ENCODE peak calls at places on chromosomes 5 and 9, in six cellular contexts. One of them, this sample, is unnamed.

GRCh38 chr5:51099173-51099853 is 283.9 kb upstream of the ISL1 start:
- DNase-seq in GM13976: no peak
- DNase-seq in Right ventricle myocardium inferior: no peak
- DNase-seq in naive B cell: no peak
- DNase-seq in stimulated activated naive CD8-positive, alpha-beta T cell treated with anti-CD3 and anti-CD28 coated beads, Interleukin-15, Interleukin-2, amounts not matched to agents 100 U/mL and 50 U/mL, for 24 hours: no peak
- DNase-seq in B cell: no peak
- DNase-seq in this sample: no peak

GRCh38 chr5:168765220-168766037 is 186.3 kb upstream of the PANK3 start:
- DNase-seq in GM13976: no peak
- DNase-seq in Right ventricle myocardium inferior: no peak
- DNase-seq in naive B cell: no peak
- DNase-seq in stimulated activated naive CD8-positive, alpha-beta T cell treated with anti-CD3 and anti-CD28 coated beads, Interleukin-15, Interleukin-2, amounts not matched to agents 100 U/mL and 50 U/mL, for 24 hours: no peak
- DNase-seq in B cell: no peak
- DNase-seq in this sample: no peak

GRCh38 chr5:7747728-7748127 is 103.2 kb downstream of the CFAP90 start:
- DNase-seq in GM13976: no peak
- DNase-seq in Right ventricle myocardium inferior: no peak
- DNase-seq in naive B cell: no peak
- DNase-seq in stimulated activated naive CD8-positive, alpha-beta T cell treated with anti-CD3 and anti-CD28 coated beads, Interleukin-15, Interleukin-2, amounts not matched to agents 100 U/mL and 50 U/mL, for 24 hours: no peak
- DNase-seq in B cell: no peak
- DNase-seq in this sample: no peak

GRCh38 chr5:10633271-10634049 is 69.6 kb downstream of the ANKRD33B start:
- DNase-seq in GM13976: no peak
- DNase-seq in Right ventricle myocardium inferior: peak
- DNase-seq in naive B cell: peak
- DNase-seq in stimulated activated naive CD8-positive, alpha-beta T cell treated with anti-CD3 and anti-CD28 coated beads, Interleukin-15, Interleukin-2, amounts not matched to agents 100 U/mL and 50 U/mL, for 24 hours: peak
- DNase-seq in B cell: no peak
- DNase-seq in this sample: no peak

GRCh38 chr5:76855961-76856360 is 6.1 kb downstream of the S100Z start:
- DNase-seq in GM13976: no peak
- DNase-seq in Right ventricle myocardium inferior: no peak
- DNase-seq in naive B cell: peak
- DNase-seq in stimulated activated naive CD8-positive, alpha-beta T cell treated with anti-CD3 and anti-CD28 coated beads, Interleukin-15, Interleukin-2, amounts not matched to agents 100 U/mL and 50 U/mL, for 24 hours: peak
- DNase-seq in B cell: peak
- DNase-seq in this sample: no peak

GRCh38 chr5:123203105-123203794 is 114.2 kb downstream of the PRDM6 start:
- DNase-seq in GM13976: no peak
- DNase-seq in Right ventricle myocardium inferior: no peak
- DNase-seq in naive B cell: no peak
- DNase-seq in stimulated activated naive CD8-positive, alpha-beta T cell treated with anti-CD3 and anti-CD28 coated beads, Interleukin-15, Interleukin-2, amounts not matched to agents 100 U/mL and 50 U/mL, for 24 hours: no peak
- DNase-seq in B cell: no peak
- DNase-seq in this sample: no peak

GRCh38 chr9:135526730-135527571 is 5.7 kb downstream of the LCN1 start:
- DNase-seq in GM13976: no peak
- DNase-seq in Right ventricle myocardium inferior: no peak
- DNase-seq in naive B cell: no peak
- DNase-seq in stimulated activated naive CD8-positive, alpha-beta T cell treated with anti-CD3 and anti-CD28 coated beads, Interleukin-15, Interleukin-2, amounts not matched to agents 100 U/mL and 50 U/mL, for 24 hours: no peak
- DNase-seq in B cell: no peak
- DNase-seq in this sample: no peak

GRCh38 chr9:112754578-112754977 is 4.0 kb downstream of the SNX30 start:
- DNase-seq in GM13976: peak
- DNase-seq in Right ventricle myocardium inferior: no peak
- DNase-seq in naive B cell: no peak
- DNase-seq in stimulated activated naive CD8-positive, alpha-beta T cell treated with anti-CD3 and anti-CD28 coated beads, Interleukin-15, Interleukin-2, amounts not matched to agents 100 U/mL and 50 U/mL, for 24 hours: peak
- DNase-seq in B cell: no peak
- DNase-seq in this sample: peak

GRCh38 chr5:72447751-72448150 is 59.5 kb downstream of the ZNF366 start:
- DNase-seq in GM13976: no peak
- DNase-seq in Right ventricle myocardium inferior: no peak
- DNase-seq in naive B cell: no peak
- DNase-seq in stimulated activated naive CD8-positive, alpha-beta T cell treated with anti-CD3 and anti-CD28 coated beads, Interleukin-15, Interleukin-2, amounts not matched to agents 100 U/mL and 50 U/mL, for 24 hours: no peak
- DNase-seq in B cell: no peak
- DNase-seq in this sample: no peak

GRCh38 chr5:139014726-139015125 is 139.6 kb upstream of the LRRTM2 start:
- DNase-seq in GM13976: no peak
- DNase-seq in Right ventricle myocardium inferior: no peak
- DNase-seq in naive B cell: no peak
- DNase-seq in stimulated activated naive CD8-positive, alpha-beta T cell treated with anti-CD3 and anti-CD28 coated beads, Interleukin-15, Interleukin-2, amounts not matched to agents 100 U/mL and 50 U/mL, for 24 hours: no peak
- DNase-seq in B cell: no peak
- DNase-seq in this sample: no peak

GRCh38 chr9:28539432-28539831 is 966.2 kb upstream of the C9orf72 start:
- DNase-seq in GM13976: no peak
- DNase-seq in Right ventricle myocardium inferior: no peak
- DNase-seq in naive B cell: no peak
- DNase-seq in stimulated activated naive CD8-positive, alpha-beta T cell treated with anti-CD3 and anti-CD28 coated beads, Interleukin-15, Interleukin-2, amounts not matched to agents 100 U/mL and 50 U/mL, for 24 hours: no peak
- DNase-seq in B cell: no peak
- DNase-seq in this sample: no peak

GRCh38 chr5:33300209-33300742 is 140.5 kb upstream of the TARS1 start:
- DNase-seq in GM13976: peak
- DNase-seq in Right ventricle myocardium inferior: no peak
- DNase-seq in naive B cell: peak
- DNase-seq in stimulated activated naive CD8-positive, alpha-beta T cell treated with anti-CD3 and anti-CD28 coated beads, Interleukin-15, Interleukin-2, amounts not matched to agents 100 U/mL and 50 U/mL, for 24 hours: no peak
- DNase-seq in B cell: no peak
- DNase-seq in this sample: peak

GRCh38 chr5:18112066-18112465 is 477.8 kb downstream of the TAF11L14 start:
- DNase-seq in GM13976: no peak
- DNase-seq in Right ventricle myocardium inferior: no peak
- DNase-seq in naive B cell: no peak
- DNase-seq in stimulated activated naive CD8-positive, alpha-beta T cell treated with anti-CD3 and anti-CD28 coated beads, Interleukin-15, Interleukin-2, amounts not matched to agents 100 U/mL and 50 U/mL, for 24 hours: no peak
- DNase-seq in B cell: no peak
- DNase-seq in this sample: no peak

GRCh38 chr5:176741566-176742211 is 68.7 kb upstream of the UNC5A start:
- DNase-seq in GM13976: peak
- DNase-seq in Right ventricle myocardium inferior: no peak
- DNase-seq in naive B cell: no peak
- DNase-seq in stimulated activated naive CD8-positive, alpha-beta T cell treated with anti-CD3 and anti-CD28 coated beads, Interleukin-15, Interleukin-2, amounts not matched to agents 100 U/mL and 50 U/mL, for 24 hours: no peak
- DNase-seq in B cell: no peak
- DNase-seq in this sample: no peak

GRCh38 chr5:145803072-145803471 is 32.1 kb downstream of the PRELID2 start:
- DNase-seq in GM13976: no peak
- DNase-seq in Right ventricle myocardium inferior: no peak
- DNase-seq in naive B cell: no peak
- DNase-seq in stimulated activated naive CD8-positive, alpha-beta T cell treated with anti-CD3 and anti-CD28 coated beads, Interleukin-15, Interleukin-2, amounts not matched to agents 100 U/mL and 50 U/mL, for 24 hours: no peak
- DNase-seq in B cell: no peak
- DNase-seq in this sample: no peak

GRCh38 chr9:129575818-129576217 is 45.1 kb downstream of the C9orf50 start:
- DNase-seq in GM13976: no peak
- DNase-seq in Right ventricle myocardium inferior: peak
- DNase-seq in naive B cell: no peak
- DNase-seq in stimulated activated naive CD8-positive, alpha-beta T cell treated with anti-CD3 and anti-CD28 coated beads, Interleukin-15, Interleukin-2, amounts not matched to agents 100 U/mL and 50 U/mL, for 24 hours: no peak
- DNase-seq in B cell: no peak
- DNase-seq in this sample: no peak

GRCh38 chr5:130189961-130190360 is 285.7 kb downstream of the CHSY3 start:
- DNase-seq in GM13976: no peak
- DNase-seq in Right ventricle myocardium inferior: no peak
- DNase-seq in naive B cell: no peak
- DNase-seq in stimulated activated naive CD8-positive, alpha-beta T cell treated with anti-CD3 and anti-CD28 coated beads, Interleukin-15, Interleukin-2, amounts not matched to agents 100 U/mL and 50 U/mL, for 24 hours: no peak
- DNase-seq in B cell: no peak
- DNase-seq in this sample: no peak

GRCh38 chr9:117063721-117064471 is 351.0 kb downstream of the ASTN2 start:
- DNase-seq in GM13976: no peak
- DNase-seq in Right ventricle myocardium inferior: no peak
- DNase-seq in naive B cell: no peak
- DNase-seq in stimulated activated naive CD8-positive, alpha-beta T cell treated with anti-CD3 and anti-CD28 coated beads, Interleukin-15, Interleukin-2, amounts not matched to agents 100 U/mL and 50 U/mL, for 24 hours: no peak
- DNase-seq in B cell: no peak
- DNase-seq in this sample: no peak

GRCh38 chr5:80105698-80106439 is 70.7 kb downstream of the THBS4 start:
- DNase-seq in GM13976: no peak
- DNase-seq in Right ventricle myocardium inferior: no peak
- DNase-seq in naive B cell: no peak
- DNase-seq in stimulated activated naive CD8-positive, alpha-beta T cell treated with anti-CD3 and anti-CD28 coated beads, Interleukin-15, Interleukin-2, amounts not matched to agents 100 U/mL and 50 U/mL, for 24 hours: no peak
- DNase-seq in B cell: no peak
- DNase-seq in this sample: no peak

GRCh38 chr9:122785269-122785668 is 3.5 kb upstream of the OR5C1 start:
- DNase-seq in GM13976: no peak
- DNase-seq in Right ventricle myocardium inferior: no peak
- DNase-seq in naive B cell: no peak
- DNase-seq in stimulated activated naive CD8-positive, alpha-beta T cell treated with anti-CD3 and anti-CD28 coated beads, Interleukin-15, Interleukin-2, amounts not matched to agents 100 U/mL and 50 U/mL, for 24 hours: no peak
- DNase-seq in B cell: no peak
- DNase-seq in this sample: no peak

GRCh38 chr5:120055858-120056257 is 408.2 kb upstream of the PRR16 start:
- DNase-seq in GM13976: no peak
- DNase-seq in Right ventricle myocardium inferior: no peak
- DNase-seq in naive B cell: no peak
- DNase-seq in stimulated activated naive CD8-positive, alpha-beta T cell treated with anti-CD3 and anti-CD28 coated beads, Interleukin-15, Interleukin-2, amounts not matched to agents 100 U/mL and 50 U/mL, for 24 hours: no peak
- DNase-seq in B cell: no peak
- DNase-seq in this sample: peak

GRCh38 chr5:179839328-179840256 is 18.9 kb downstream of the SQSTM1 start:
- DNase-seq in GM13976: no peak
- DNase-seq in Right ventricle myocardium inferior: peak
- DNase-seq in naive B cell: no peak
- DNase-seq in stimulated activated naive CD8-positive, alpha-beta T cell treated with anti-CD3 and anti-CD28 coated beads, Interleukin-15, Interleukin-2, amounts not matched to agents 100 U/mL and 50 U/mL, for 24 hours: no peak
- DNase-seq in B cell: no peak
- DNase-seq in this sample: no peak

GRCh38 chr5:111439473-111440075 is 72.8 kb downstream of the STARD4 start:
- DNase-seq in GM13976: no peak
- DNase-seq in Right ventricle myocardium inferior: no peak
- DNase-seq in naive B cell: no peak
- DNase-seq in stimulated activated naive CD8-positive, alpha-beta T cell treated with anti-CD3 and anti-CD28 coated beads, Interleukin-15, Interleukin-2, amounts not matched to agents 100 U/mL and 50 U/mL, for 24 hours: no peak
- DNase-seq in B cell: no peak
- DNase-seq in this sample: no peak

GRCh38 chr5:33229216-33229615 is 211.5 kb upstream of the TARS1 start:
- DNase-seq in GM13976: no peak
- DNase-seq in Right ventricle myocardium inferior: no peak
- DNase-seq in naive B cell: no peak
- DNase-seq in stimulated activated naive CD8-positive, alpha-beta T cell treated with anti-CD3 and anti-CD28 coated beads, Interleukin-15, Interleukin-2, amounts not matched to agents 100 U/mL and 50 U/mL, for 24 hours: no peak
- DNase-seq in B cell: no peak
- DNase-seq in this sample: no peak

GRCh38 chr9:113533335-113534225 is 70.1 kb downstream of the RGS3 start:
- DNase-seq in GM13976: no peak
- DNase-seq in Right ventricle myocardium inferior: no peak
- DNase-seq in naive B cell: no peak
- DNase-seq in stimulated activated naive CD8-positive, alpha-beta T cell treated with anti-CD3 and anti-CD28 coated beads, Interleukin-15, Interleukin-2, amounts not matched to agents 100 U/mL and 50 U/mL, for 24 hours: no peak
- DNase-seq in B cell: no peak
- DNase-seq in this sample: no peak

GRCh38 chr9:76292246-76292645 is 102.0 kb downstream of the RFK start:
- DNase-seq in GM13976: no peak
- DNase-seq in Right ventricle myocardium inferior: no peak
- DNase-seq in naive B cell: no peak
- DNase-seq in stimulated activated naive CD8-positive, alpha-beta T cell treated with anti-CD3 and anti-CD28 coated beads, Interleukin-15, Interleukin-2, amounts not matched to agents 100 U/mL and 50 U/mL, for 24 hours: no peak
- DNase-seq in B cell: no peak
- DNase-seq in this sample: no peak

GRCh38 chr9:33106827-33107621 is 30.6 kb upstream of the SMU1 start:
- DNase-seq in GM13976: no peak
- DNase-seq in Right ventricle myocardium inferior: no peak
- DNase-seq in naive B cell: no peak
- DNase-seq in stimulated activated naive CD8-positive, alpha-beta T cell treated with anti-CD3 and anti-CD28 coated beads, Interleukin-15, Interleukin-2, amounts not matched to agents 100 U/mL and 50 U/mL, for 24 hours: no peak
- DNase-seq in B cell: no peak
- DNase-seq in this sample: no peak

GRCh38 chr9:6777218-6777902 is 19.6 kb downstream of the KDM4C start:
- DNase-seq in GM13976: peak
- DNase-seq in Right ventricle myocardium inferior: no peak
- DNase-seq in naive B cell: peak
- DNase-seq in stimulated activated naive CD8-positive, alpha-beta T cell treated with anti-CD3 and anti-CD28 coated beads, Interleukin-15, Interleukin-2, amounts not matched to agents 100 U/mL and 50 U/mL, for 24 hours: no peak
- DNase-seq in B cell: no peak
- DNase-seq in this sample: no peak

GRCh38 chr5:179274321-179275315 is 70.6 kb downstream of the ADAMTS2 start:
- DNase-seq in GM13976: no peak
- DNase-seq in Right ventricle myocardium inferior: peak
- DNase-seq in naive B cell: no peak
- DNase-seq in stimulated activated naive CD8-positive, alpha-beta T cell treated with anti-CD3 and anti-CD28 coated beads, Interleukin-15, Interleukin-2, amounts not matched to agents 100 U/mL and 50 U/mL, for 24 hours: no peak
- DNase-seq in B cell: peak
- DNase-seq in this sample: no peak

GRCh38 chr5:42366051-42366450 is 57.2 kb upstream of the GHR start:
- DNase-seq in GM13976: peak
- DNase-seq in Right ventricle myocardium inferior: no peak
- DNase-seq in naive B cell: no peak
- DNase-seq in stimulated activated naive CD8-positive, alpha-beta T cell treated with anti-CD3 and anti-CD28 coated beads, Interleukin-15, Interleukin-2, amounts not matched to agents 100 U/mL and 50 U/mL, for 24 hours: no peak
- DNase-seq in B cell: no peak
- DNase-seq in this sample: no peak

GRCh38 chr5:172945151-172945550 is 14.1 kb upstream of the RPL26L1 start:
- DNase-seq in GM13976: no peak
- DNase-seq in Right ventricle myocardium inferior: no peak
- DNase-seq in naive B cell: no peak
- DNase-seq in stimulated activated naive CD8-positive, alpha-beta T cell treated with anti-CD3 and anti-CD28 coated beads, Interleukin-15, Interleukin-2, amounts not matched to agents 100 U/mL and 50 U/mL, for 24 hours: no peak
- DNase-seq in B cell: no peak
- DNase-seq in this sample: no peak

GRCh38 chr9:126374366-126374781 is 47.7 kb downstream of the MVB12B start:
- DNase-seq in GM13976: no peak
- DNase-seq in Right ventricle myocardium inferior: no peak
- DNase-seq in naive B cell: no peak
- DNase-seq in stimulated activated naive CD8-positive, alpha-beta T cell treated with anti-CD3 and anti-CD28 coated beads, Interleukin-15, Interleukin-2, amounts not matched to agents 100 U/mL and 50 U/mL, for 24 hours: no peak
- DNase-seq in B cell: no peak
- DNase-seq in this sample: no peak

GRCh38 chr9:69186841-69187611 is 12.9 kb downstream of the TJP2 start:
- DNase-seq in GM13976: no peak
- DNase-seq in Right ventricle myocardium inferior: no peak
- DNase-seq in naive B cell: no peak
- DNase-seq in stimulated activated naive CD8-positive, alpha-beta T cell treated with anti-CD3 and anti-CD28 coated beads, Interleukin-15, Interleukin-2, amounts not matched to agents 100 U/mL and 50 U/mL, for 24 hours: no peak
- DNase-seq in B cell: no peak
- DNase-seq in this sample: no peak

GRCh38 chr5:180623411-180623834 is 26.0 kb downstream of the FLT4 start:
- DNase-seq in GM13976: no peak
- DNase-seq in Right ventricle myocardium inferior: no peak
- DNase-seq in naive B cell: no peak
- DNase-seq in stimulated activated naive CD8-positive, alpha-beta T cell treated with anti-CD3 and anti-CD28 coated beads, Interleukin-15, Interleukin-2, amounts not matched to agents 100 U/mL and 50 U/mL, for 24 hours: no peak
- DNase-seq in B cell: no peak
- DNase-seq in this sample: no peak

GRCh38 chr9:93464876-93465275 is 11.5 kb upstream of the FAM120AOS start:
- DNase-seq in GM13976: no peak
- DNase-seq in Right ventricle myocardium inferior: no peak
- DNase-seq in naive B cell: no peak
- DNase-seq in stimulated activated naive CD8-positive, alpha-beta T cell treated with anti-CD3 and anti-CD28 coated beads, Interleukin-15, Interleukin-2, amounts not matched to agents 100 U/mL and 50 U/mL, for 24 hours: no peak
- DNase-seq in B cell: no peak
- DNase-seq in this sample: no peak

GRCh38 chr9:31243386-31243785 is 1141.1 kb upstream of the ACO1 start:
- DNase-seq in GM13976: no peak
- DNase-seq in Right ventricle myocardium inferior: no peak
- DNase-seq in naive B cell: no peak
- DNase-seq in stimulated activated naive CD8-positive, alpha-beta T cell treated with anti-CD3 and anti-CD28 coated beads, Interleukin-15, Interleukin-2, amounts not matched to agents 100 U/mL and 50 U/mL, for 24 hours: no peak
- DNase-seq in B cell: no peak
- DNase-seq in this sample: no peak

GRCh38 chr5:38258319-38259061 is at the start of gene EGFLAM:
- DNase-seq in GM13976: peak
- DNase-seq in Right ventricle myocardium inferior: no peak
- DNase-seq in naive B cell: no peak
- DNase-seq in stimulated activated naive CD8-positive, alpha-beta T cell treated with anti-CD3 and anti-CD28 coated beads, Interleukin-15, Interleukin-2, amounts not matched to agents 100 U/mL and 50 U/mL, for 24 hours: peak
- DNase-seq in B cell: no peak
- DNase-seq in this sample: no peak

GRCh38 chr9:94159069-94159915 is 75.0 kb downstream of the PTPDC1 start:
- DNase-seq in GM13976: no peak
- DNase-seq in Right ventricle myocardium inferior: no peak
- DNase-seq in naive B cell: no peak
- DNase-seq in stimulated activated naive CD8-positive, alpha-beta T cell treated with anti-CD3 and anti-CD28 coated beads, Interleukin-15, Interleukin-2, amounts not matched to agents 100 U/mL and 50 U/mL, for 24 hours: no peak
- DNase-seq in B cell: no peak
- DNase-seq in this sample: no peak